ENCODE peak calls at places on chromosomes 3 and 15, in ten cellular contexts. U, C, L, E, B, D, T, R, Z and X are unnamed samples.

GRCh38 chr3:171116365-171116764 is 89.8 kb upstream of the SLC2A2 start:
- DNase-seq in U (no peak), C (no peak), L (no peak), E (no peak), B (no peak), D (no peak), T (no peak), R (no peak), Z (peak; percentile 82), X (no peak)

GRCh38 chr3:43882976-43883680 is 192.4 kb downstream of the ABHD5 start:
- DNase-seq in U (no peak), C (no peak), L (no peak), E (no peak), B (no peak), D (no peak), T (no peak), R (no peak), Z (no peak), X (no peak)

GRCh38 chr15:83595191-83595590 is 58.7 kb upstream of the ADAMTSL3 start:
- DNase-seq in U (no peak), C (no peak), L (no peak), E (no peak), B (no peak), D (no peak), T (no peak), R (no peak), Z (no peak), X (no peak)

GRCh38 chr15:52010633-52011595 is 8.1 kb upstream of the MAPK6 start:
- DNase-seq in U (peak; percentile 82), C (peak; percentile 15), L (no peak), E (no peak), B (no peak), D (no peak), T (no peak), R (peak; percentile 62), Z (peak; percentile 94), X (no peak)

GRCh38 chr15:32867313-32867626 is 149.5 kb downstream of the GREM1 start:
- DNase-seq in U (no peak), C (no peak), L (no peak), E (no peak), B (no peak), D (no peak), T (no peak), R (no peak), Z (peak; percentile 96), X (no peak)

GRCh38 chr3:186268616-186269448 is 93.2 kb downstream of the DGKG start:
- DNase-seq in U (no peak), C (no peak), L (no peak), E (no peak), B (no peak), D (peak; percentile 42), T (no peak), R (no peak), Z (no peak), X (peak; percentile 51)

GRCh38 chr15:34122771-34123183 is 20.9 kb downstream of the PGBD4 start:
- DNase-seq in U (no peak), C (no peak), L (no peak), E (no peak), B (peak; percentile 76), D (no peak), T (no peak), R (no peak), Z (peak; percentile 96), X (no peak)

GRCh38 chr3:160210799-160211221 is 14.4 kb upstream of the C3orf80 start:
- DNase-seq in U (no peak), C (no peak), L (no peak), E (no peak), B (no peak), D (no peak), T (no peak), R (no peak), Z (peak; percentile 58), X (peak; percentile 55)

GRCh38 chr15:63971904-63972303 is 74.4 kb downstream of the DAPK2 start:
- DNase-seq in U (no peak), C (no peak), L (no peak), E (no peak), B (no peak), D (no peak), T (no peak), R (no peak), Z (no peak), X (no peak)

GRCh38 chr3:33398410-33398809 is 41.8 kb downstream of the UBP1 start:
- DNase-seq in U (no peak), C (no peak), L (no peak), E (no peak), B (no peak), D (no peak), T (no peak), R (no peak), Z (no peak), X (no peak)

GRCh38 chr15:77019476-77020331 is 24.8 kb downstream of the PSTPIP1 start:
- DNase-seq in U (peak; percentile 49), C (no peak), L (no peak), E (no peak), B (no peak), D (no peak), T (no peak), R (no peak), Z (peak; percentile 48), X (no peak)

GRCh38 chr15:69559440-69560215 is 107.0 kb downstream of the RPLP1 start:
- DNase-seq in U (no peak), C (no peak), L (no peak), E (no peak), B (no peak), D (no peak), T (no peak), R (no peak), Z (peak; percentile 66), X (no peak)

GRCh38 chr15:57253082-57253481 is 123.2 kb upstream of the CGNL1 start:
- DNase-seq in U (no peak), C (no peak), L (no peak), E (no peak), B (no peak), D (peak; percentile 42), T (no peak), R (no peak), Z (no peak), X (peak; percentile 60)

GRCh38 chr15:73996939-73997338 is 2.4 kb downstream of the PML start:
- DNase-seq in U (no peak), C (no peak), L (no peak), E (no peak), B (no peak), D (no peak), T (no peak), R (peak; percentile 72), Z (peak; percentile 32), X (peak; percentile 41)

GRCh38 chr15:91946075-91946474 is 92.6 kb downstream of the SLCO3A1 start:
- DNase-seq in U (no peak), C (no peak), L (no peak), E (no peak), B (no peak), D (no peak), T (no peak), R (no peak), Z (no peak), X (no peak)